ENCODE peak calls at places on chromosome 7, in five cellular contexts. F is sciatic nerve, C is T47D, Q is RPMI8226, O is fibroblast of gingiva. X is an unnamed sample.

GRCh38 chr7:150406565-150407421 is 27.7 kb downstream of the ZNF775 start:
- DNase-seq in F (peak), C (no peak), Q (peak), O (no peak), X (peak)

GRCh38 chr7:30472081-30472770 is 6.4 kb downstream of the NOD1 start:
- DNase-seq in F (no peak), C (no peak), Q (no peak), O (no peak), X (no peak)

GRCh38 chr7:108347616-108348015 is 108.6 kb downstream of the NRCAM start:
- DNase-seq in F (no peak), C (peak), Q (peak), O (peak), X (no peak)

GRCh38 chr7:158276414-158277218 is 311.0 kb downstream of the PTPRN2 start:
- DNase-seq in F (peak), C (no peak), Q (no peak), O (no peak), X (peak)

GRCh38 chr7:152050547-152050971 is 25.1 kb downstream of the GALNT11 start:
- DNase-seq in F (no peak), C (no peak), Q (no peak), O (peak), X (no peak)

GRCh38 chr7:134885967-134886352 is 100.3 kb upstream of the AGBL3 start:
- DNase-seq in F (no peak), C (no peak), Q (no peak), O (peak), X (no peak)

GRCh38 chr7:47380325-47381131 is 201.4 kb downstream of the TNS3 start:
- DNase-seq in F (no peak), C (no peak), Q (no peak), O (no peak), X (peak)

GRCh38 chr7:127732306-127732705 is 80.3 kb downstream of the SND1 start:
- DNase-seq in F (no peak), C (no peak), Q (no peak), O (no peak), X (no peak)

GRCh38 chr7:12607134-12607533 is 36.6 kb downstream of the SCIN start:
- DNase-seq in F (no peak), C (no peak), Q (peak), O (peak), X (no peak)

GRCh38 chr7:117323585-117323876 is 673 bp upstream of the WNT2 start:
- DNase-seq in F (no peak), C (no peak), Q (no peak), O (no peak), X (no peak)

GRCh38 chr7:1872191-1873069 is 202.4 kb downstream of the ELFN1 start:
- DNase-seq in F (no peak), C (no peak), Q (no peak), O (no peak), X (no peak)

GRCh38 chr7:150435390-150436073 is 14.9 kb upstream of the GIMAP8 start:
- DNase-seq in F (no peak), C (no peak), Q (peak), O (no peak), X (no peak)

GRCh38 chr7:4189151-4189570 is 492.9 kb upstream of the FOXK1 start:
- DNase-seq in F (peak), C (peak), Q (no peak), O (peak), X (peak)

GRCh38 chr7:112080441-112080840 is 125.8 kb downstream of the DOCK4 start:
- DNase-seq in F (no peak), C (no peak), Q (no peak), O (peak), X (no peak)

GRCh38 chr7:128178611-128179010 is 62.5 kb upstream of the LEP start:
- DNase-seq in F (no peak), C (no peak), Q (no peak), O (no peak), X (no peak)

GRCh38 chr7:103114576-103115008 is 34.3 kb downstream of the NAPEPLD start:
- DNase-seq in F (no peak), C (no peak), Q (no peak), O (no peak), X (no peak)

GRCh38 chr7:82036146-82036886 is 266.5 kb upstream of the HGF start:
- DNase-seq in F (no peak), C (no peak), Q (no peak), O (peak), X (no peak)

GRCh38 chr7:26910221-26910620 is 45.8 kb upstream of the SKAP2 start:
- DNase-seq in F (no peak), C (no peak), Q (no peak), O (peak), X (no peak)

GRCh38 chr7:47266799-47267198 is 315.1 kb downstream of the TNS3 start:
- DNase-seq in F (no peak), C (no peak), Q (no peak), O (peak), X (peak)

GRCh38 chr7:70400829-70401380 is 731.0 kb upstream of the GALNT17 start:
- DNase-seq in F (no peak), C (no peak), Q (no peak), O (no peak), X (no peak)

X was measured in suprapubic skin.